ENCODE peak calls at places on chromosomes 11 and 22, in seven cellular contexts. U is Peyer's patch; O is CD8-positive, alpha-beta T cell; C is heart left ventricle; S is A673; P is PC-3; L is CD4-positive, alpha-beta memory T cell. N is an unnamed sample. For H3K4me1 and H3K9me3, the result is how much of the 10 kb centered on the place peaks cover.

GRCh38 chr11:75427181-75427580 is 5.8 kb downstream of the KLHL35 start:
- DNase-seq in U (no peak), O (no peak), C (no peak), S (no peak), P (no peak), L (no peak), N (no peak)

GRCh38 chr11:12496181-12497025 is 119.0 kb downstream of the PARVA start:
- DNase-seq in U (no peak), O (no peak), C (no peak), S (peak), P (no peak), L (no peak), N (peak)

GRCh38 chr22:38187413-38188212 is 6.0 kb upstream of the PLA2G6 start:
- DNase-seq in U (no peak), O (no peak), C (no peak), S (no peak), P (peak), L (no peak), N (peak)

GRCh38 chr11:72234514-72234830 is 9.5 kb downstream of the PHOX2A start:
- DNase-seq in U (no peak), O (no peak), C (no peak), S (no peak), P (no peak), L (no peak), N (no peak)

GRCh38 chr11:85132839-85133238 is 494.3 kb downstream of the DLG2 start:
- DNase-seq in U (no peak), O (no peak), C (no peak), S (no peak), P (no peak), L (no peak), N (no peak)

GRCh38 chr11:78767409-78767932 is 192.8 kb upstream of the NARS2 start:
- DNase-seq in U (no peak), O (no peak), C (no peak), S (no peak), P (no peak), L (no peak), N (no peak)

GRCh38 chr11:17165247-17165890 is 42.4 kb downstream of the PIK3C2A start:
- DNase-seq in U (no peak), O (no peak), C (no peak), S (no peak), P (no peak), L (no peak), N (no peak)

GRCh38 chr11:133134561-133135173 is 397.6 kb downstream of the OPCML start:
- DNase-seq in U (no peak), O (no peak), C (peak), S (peak), P (peak), L (no peak), N (no peak)

GRCh38 chr11:37322333-37323194 is 724.5 kb upstream of the RAG2 start:
- DNase-seq in U (no peak), O (no peak), C (no peak), S (no peak), P (peak), L (no peak), N (no peak)

GRCh38 chr11:23232652-23233051 is 372.4 kb upstream of the CCDC179 start:
- DNase-seq in U (no peak), O (no peak), C (no peak), S (no peak), P (no peak), L (no peak), N (no peak)

GRCh38 chr11:103047837-103048236 is 44.1 kb downstream of the DCUN1D5 start:
- DNase-seq in U (no peak), O (no peak), C (no peak), S (no peak), P (no peak), L (no peak), N (peak)

GRCh38 chr11:10087621-10088225 is 206.3 kb downstream of the SBF2 start:
- DNase-seq in U (no peak), O (no peak), C (no peak), S (no peak), P (no peak), L (no peak), N (no peak)

GRCh38 chr11:86722041-86722440 is 49.6 kb upstream of the ME3 start:
- DNase-seq in U (no peak), O (no peak), C (no peak), S (no peak), P (peak), L (no peak), N (peak)

DNA sequence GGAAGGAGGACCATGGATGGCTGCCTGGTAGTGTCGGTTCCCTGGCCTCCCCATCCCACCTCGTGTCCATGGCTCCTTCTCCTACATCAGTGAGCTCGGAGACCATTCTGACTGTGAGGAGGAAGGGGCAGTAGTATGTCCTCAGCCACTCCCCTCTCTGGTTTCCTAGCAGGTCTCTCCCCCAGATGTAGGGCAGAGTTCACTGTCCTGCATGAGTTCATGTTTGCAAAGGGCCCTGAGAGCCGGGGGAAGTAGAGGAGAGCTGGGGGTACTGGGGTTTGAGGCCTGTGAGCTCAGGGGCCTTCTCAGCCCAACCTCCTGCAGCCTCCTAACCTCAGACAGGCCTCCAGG is 18.4 kb upstream of the ST3GAL4 start:
- DNase-seq in U (no peak), O (no peak), C (no peak), S (no peak), P (no peak), L (no peak), N (no peak)
- H3K4me1 ChIP-seq in U (under half), O (under half), C (under half), S (under half), P (half or more), L (under half), N (under half)

DNA sequence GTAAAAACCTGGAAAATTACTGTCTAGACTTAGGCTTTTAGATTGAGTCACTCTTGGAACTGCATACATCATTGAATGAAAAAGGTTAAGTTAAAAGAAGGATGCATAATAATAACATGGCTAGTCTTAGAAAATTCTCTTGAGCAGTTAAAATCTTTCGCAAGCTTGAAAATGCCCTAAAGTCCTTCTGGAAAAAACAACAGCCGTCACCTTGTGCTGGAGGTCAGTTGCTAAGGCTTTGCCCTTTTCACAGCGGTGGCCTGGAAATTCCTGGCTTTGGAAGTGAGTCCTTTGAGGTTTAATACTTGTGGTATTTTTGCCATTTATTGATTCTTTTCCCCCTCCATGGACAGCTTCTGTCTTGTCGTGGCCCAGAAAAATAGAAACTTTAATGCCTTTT is 17.4 kb upstream of the FBLN1 start:
- DNase-seq in U (no peak), O (no peak), C (no peak), S (no peak), P (no peak), L (no peak), N (peak)
- H3K9me3 ChIP-seq in U (under half), O (under half), C (under half), S (under half), P (under half), L (under half), N (under half)

DNA sequence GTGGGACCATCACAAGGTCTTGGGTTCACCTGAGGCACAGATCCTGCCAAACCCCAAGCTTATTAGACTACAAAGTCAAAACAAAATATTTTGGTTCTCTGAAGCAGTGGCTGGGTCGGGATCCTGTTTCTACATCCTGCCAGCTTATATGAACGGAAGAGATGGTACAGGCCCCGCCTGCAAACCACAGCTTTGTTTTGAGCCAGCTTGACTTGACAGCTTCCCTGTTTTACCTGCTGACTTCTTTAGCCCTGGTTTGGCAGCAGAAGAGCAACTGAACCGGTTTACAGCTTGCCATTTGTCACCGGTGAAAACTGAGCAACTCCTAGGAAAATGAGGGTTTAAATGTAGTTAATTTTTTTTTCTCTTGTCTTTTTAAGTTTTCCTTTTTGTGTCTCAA is 11.4 kb downstream of the PACS1 start:
- DNase-seq in U (peak), O (peak), C (peak), S (no peak), P (peak), L (peak), N (peak)
- H3K4me1 ChIP-seq in U (under half), O (half or more), C (under half), S (under half), P (under half), L (half or more), N (under half)

DNA sequence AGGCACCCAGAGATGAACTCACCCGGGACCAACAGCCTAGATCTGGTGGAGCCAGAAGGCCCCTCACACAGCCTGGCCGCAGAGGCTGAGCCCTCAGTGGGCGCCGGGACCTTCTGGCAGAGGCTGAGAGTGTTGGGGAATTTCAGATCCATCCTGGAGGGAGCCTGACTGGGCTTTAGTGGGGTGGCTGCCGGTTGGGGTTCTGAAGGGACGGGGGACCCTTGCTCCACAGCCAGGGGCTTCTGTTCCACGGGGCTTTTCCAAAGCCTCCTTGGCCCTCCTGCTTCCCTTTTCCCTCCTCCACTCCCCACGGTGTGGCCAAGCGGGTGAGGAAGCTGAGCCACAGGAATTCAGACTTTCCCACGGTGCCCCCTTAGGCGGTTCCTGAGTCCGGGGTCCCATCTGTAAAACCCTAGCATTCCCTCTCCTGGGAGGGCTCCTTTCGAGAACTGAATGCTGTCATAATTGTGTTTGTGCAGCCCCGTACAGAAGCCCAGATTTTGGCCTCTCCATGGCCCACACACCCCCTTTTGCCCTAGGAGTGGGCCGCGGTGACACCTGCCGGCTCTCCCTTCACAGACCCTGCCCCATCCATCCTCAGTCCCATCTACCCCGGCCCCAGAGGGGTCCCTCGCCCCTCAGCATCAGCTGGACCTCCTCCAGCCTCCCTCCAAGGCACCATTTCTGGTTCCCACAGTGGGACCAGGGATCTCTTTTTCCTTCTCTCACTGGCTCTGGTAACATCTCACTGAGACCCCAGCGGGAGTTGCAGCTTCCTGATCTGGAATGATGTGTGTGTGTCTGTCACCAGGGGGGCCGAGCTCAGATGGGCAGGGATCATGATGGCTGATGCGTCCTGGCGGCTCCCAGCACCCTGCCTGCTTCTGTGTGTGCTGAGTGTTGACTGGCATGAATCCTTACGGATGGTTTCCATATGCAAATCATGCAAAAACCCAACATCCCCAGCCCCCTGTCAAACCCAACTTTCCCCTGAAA is 1048.4 kb downstream of the TBC1D22A start:
- DNase-seq in U (no peak), O (no peak), C (no peak), S (no peak), P (no peak), L (no peak), N (no peak)
- H3K9me3 ChIP-seq in U (under half), O (under half), C (under half), S (under half), P (under half), L (under half), N (under half)

DNA sequence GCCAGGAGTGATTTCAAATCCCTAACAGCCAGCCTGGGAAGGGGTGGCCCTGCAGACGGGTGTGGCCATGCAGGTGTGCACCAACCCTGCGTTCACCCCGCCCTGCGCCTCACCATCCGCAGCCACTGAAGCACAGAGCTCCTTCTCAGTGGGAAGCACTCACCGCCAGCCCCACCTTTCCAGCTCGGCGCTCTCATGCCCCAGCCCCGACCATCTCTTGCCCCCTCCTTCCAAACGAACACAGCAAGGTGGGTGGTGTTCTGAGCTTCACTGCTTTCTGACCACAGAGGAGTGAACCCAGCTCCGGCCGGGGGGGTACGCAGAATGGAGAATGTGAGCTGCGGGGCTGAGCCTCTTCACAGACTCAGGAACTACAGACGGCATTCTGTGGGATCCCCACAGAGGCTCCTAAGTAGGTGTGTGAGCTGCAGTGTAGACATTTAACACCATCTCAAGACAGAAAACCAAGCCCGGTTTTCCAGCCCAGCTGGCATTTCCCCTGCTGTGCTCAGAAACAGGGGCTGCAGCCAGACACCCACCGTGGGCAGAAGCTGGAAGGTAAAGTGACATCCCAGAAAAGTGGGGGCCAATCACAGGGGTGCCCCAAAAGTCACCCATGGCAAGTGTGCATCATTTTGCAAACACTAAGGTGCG is 88.4 kb upstream of the RTL6 start:
- DNase-seq in U (no peak), O (no peak), C (no peak), S (no peak), P (peak), L (no peak), N (no peak)
- H3K4me1 ChIP-seq in U (under half), O (under half), C (under half), S (under half), P (under half), L (under half), N (under half)

GRCh38 chr11:65083134-65083833 is 556 bp downstream of the CDCA5 start:
- DNase-seq in U (no peak), O (no peak), C (no peak), S (no peak), P (no peak), L (peak), N (no peak)
- H3K9me3 ChIP-seq in U (under half), O (under half), C (under half), S (under half), P (under half), L (under half), N (under half)

GRCh38 chr11:2307733-2308331 is 6.0 kb downstream of the TSPAN32 start:
- DNase-seq in U (no peak), O (no peak), C (no peak), S (no peak), P (no peak), L (no peak), N (no peak)
- H3K4me1 ChIP-seq in U (under half), O (half or more), C (under half), S (under half), P (under half), L (under half), N (under half)